ENCODE peak calls at places on chromosomes 2 and 18, in five cellular contexts. N, L, O, G and H are unnamed samples.

GRCh38 chr2:42219160-42219559 is 50.0 kb downstream of the EML4 start:
- DNase-seq in G (no peak), L (no peak), N (no peak), O (no peak), H (no peak)

GRCh38 chr2:240962371-240963064 is 35.9 kb upstream of the SNED1 start:
- DNase-seq in G (peak), L (peak), N (no peak), O (no peak), H (no peak)

GRCh38 chr2:222180619-222181018 is 118.2 kb downstream of the PAX3 start:
- DNase-seq in O (no peak), L (no peak), N (no peak), G (no peak), H (no peak)

GRCh38 chr2:17035010-17035409 is 369.4 kb upstream of the CYRIA start:
- DNase-seq in N (no peak), G (no peak), L (no peak), O (peak), H (no peak)

GRCh38 chr2:201890447-201890846 is 84.1 kb downstream of the CDK15 start:
- DNase-seq in O (no peak), G (no peak), L (no peak), N (no peak), H (no peak)

GRCh38 chr2:38057651-38058410 is 18.1 kb downstream of the CYP1B1 start:
- DNase-seq in N (no peak), O (no peak), L (no peak), G (no peak), H (peak)

GRCh38 chr2:60553992-60554648 is 666 bp upstream of the BCL11A start:
- DNase-seq in O (no peak), G (no peak), L (peak), N (no peak), H (no peak)

GRCh38 chr18:49024808-49025361 is 74.1 kb upstream of the SMAD7 start:
- DNase-seq in G (no peak), L (no peak), O (no peak), N (no peak), H (no peak)

GRCh38 chr18:21242141-21243040 is at the start of gene GREB1L:
- DNase-seq in G (peak), O (no peak), N (no peak), L (peak), H (no peak)

GRCh38 chr18:13501896-13502295 is 224.5 kb downstream of the FAM210A start:
- DNase-seq in N (no peak), G (no peak), L (no peak), O (no peak), H (no peak)

GRCh38 chr2:173021939-173022371 is 53.7 kb upstream of the MAP3K20 start:
- DNase-seq in N (no peak), O (no peak), G (peak), L (no peak), H (no peak)

GRCh38 chr18:77147418-77147852 is 14.9 kb upstream of the MBP start:
- DNase-seq in N (no peak), G (peak), L (no peak), O (no peak), H (no peak)

GRCh38 chr2:134173338-134174016 is 80.4 kb upstream of the MGAT5 start:
- DNase-seq in G (no peak), N (no peak), L (peak), O (no peak), H (no peak)

GRCh38 chr2:162300271-162300670 is 18.2 kb downstream of the IFIH1 start:
- DNase-seq in L (no peak), G (no peak), O (no peak), N (no peak), H (no peak)

GRCh38 chr2:6965071-6965795 is 48.0 kb downstream of the RNF144A start:
- DNase-seq in G (no peak), L (no peak), N (no peak), O (no peak), H (no peak)

GRCh38 chr2:36449213-36449612 is 93.6 kb downstream of the CRIM1 start:
- DNase-seq in N (no peak), L (no peak), G (no peak), O (no peak), H (no peak)

GRCh38 chr2:190679813-190680591 is 31.1 kb downstream of the NAB1 start:
- DNase-seq in L (peak), O (no peak), N (no peak), G (peak), H (no peak)

GRCh38 chr2:106337963-106338515 is 130.2 kb downstream of the RGPD3 start:
- DNase-seq in L (no peak), G (no peak), O (no peak), N (no peak), H (no peak)

GRCh38 chr2:141027221-141027620 is 1103.6 kb downstream of the LRP1B start:
- DNase-seq in G (peak), N (no peak), L (no peak), O (no peak), H (no peak)

GRCh38 chr18:46755315-46756171 is 1.3 kb downstream of the ST8SIA5 start:
- DNase-seq in O (no peak), L (no peak), N (no peak), G (no peak), H (no peak)

GRCh38 chr18:48319796-48320638 is 89.2 kb downstream of the ZBTB7C start:
- DNase-seq in N (no peak), L (peak), O (no peak), G (peak), H (no peak)

GRCh38 chr18:58299936-58300335 is 255.9 kb downstream of the NEDD4L start:
- DNase-seq in N (no peak), O (no peak), L (no peak), G (no peak), H (no peak)

GRCh38 chr18:966095-967036 is 61.7 kb downstream of the ADCYAP1 start:
- DNase-seq in N (no peak), O (no peak), G (no peak), L (no peak), H (no peak)

GRCh38 chr2:70941701-70942100 is 6.0 kb downstream of the ATP6V1B1 start:
- DNase-seq in O (no peak), G (no peak), L (no peak), N (no peak), H (no peak)

GRCh38 chr2:64692401-64692800 is 38.7 kb upstream of the SERTAD2 start:
- DNase-seq in G (peak), O (no peak), L (no peak), N (no peak), H (no peak)

GRCh38 chr2:128585706-128586105 is 267.0 kb upstream of the HS6ST1 start:
- DNase-seq in O (peak), L (no peak), G (peak), N (peak), H (no peak)

GRCh38 chr2:4246364-4247131 is 543.2 kb downstream of the DCDC2C start:
- DNase-seq in O (no peak), N (no peak), G (no peak), L (no peak), H (no peak)

GRCh38 chr18:60753753-60754152 is 381.2 kb upstream of the MC4R start:
- DNase-seq in O (no peak), G (no peak), L (no peak), N (no peak), H (no peak)

GRCh38 chr2:37367984-37368383 is 23.6 kb downstream of the QPCT start:
- DNase-seq in L (no peak), N (no peak), O (no peak), G (no peak), H (no peak)

GRCh38 chr2:202102425-202103005 is 29.5 kb downstream of the KIAA2012 start:
- DNase-seq in O (no peak), N (no peak), L (no peak), G (no peak), H (no peak)

GRCh38 chr2:101741775-101742520 is 44.4 kb downstream of the MAP4K4 start:
- DNase-seq in O (no peak), L (no peak), N (no peak), G (no peak), H (no peak)

GRCh38 chr2:219912530-219912929 is 285.1 kb downstream of the SLC4A3 start:
- DNase-seq in L (no peak), G (peak), O (peak), N (peak), H (no peak)

GRCh38 chr2:114769110-114769509 is 326.7 kb downstream of the DPP10 start:
- DNase-seq in G (no peak), L (no peak), N (no peak), O (no peak), H (no peak)
- H3K4me3 ChIP-seq in G (no peak), L (no peak), N (no peak), O (no peak), H (no peak)

GRCh38 chr2:205948496-205948837 is 137.5 kb downstream of the INO80D start:
- DNase-seq in O (no peak), L (no peak), G (no peak), N (no peak), H (no peak)
- H3K4me3 ChIP-seq in O (no peak), L (no peak), G (no peak), N (no peak), H (no peak)

DNA sequence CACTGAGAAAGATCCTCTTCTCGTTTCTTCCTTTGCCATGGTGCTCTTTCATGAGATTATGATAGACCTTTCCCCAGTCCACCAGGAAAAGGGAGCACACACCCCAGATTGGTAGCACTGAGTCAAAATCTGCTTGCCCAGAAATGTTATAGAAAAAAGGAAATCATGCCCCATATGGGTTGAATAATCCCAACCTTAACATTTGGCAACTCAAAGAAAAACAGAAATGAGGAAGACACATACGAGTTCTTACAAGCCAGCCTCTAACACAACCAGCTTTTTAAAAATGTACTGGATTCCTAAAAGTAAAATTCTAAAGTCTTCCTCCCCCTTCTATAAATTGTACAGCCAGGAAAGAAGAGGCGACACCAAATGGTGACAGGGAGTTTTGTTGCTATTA is 103.0 kb downstream of the ANKRD44 start:
- DNase-seq in N (no peak), G (no peak), L (no peak), O (no peak), H (no peak)
- H3K4me3 ChIP-seq in N (no peak), G (no peak), L (no peak), O (no peak), H (no peak)

DNA sequence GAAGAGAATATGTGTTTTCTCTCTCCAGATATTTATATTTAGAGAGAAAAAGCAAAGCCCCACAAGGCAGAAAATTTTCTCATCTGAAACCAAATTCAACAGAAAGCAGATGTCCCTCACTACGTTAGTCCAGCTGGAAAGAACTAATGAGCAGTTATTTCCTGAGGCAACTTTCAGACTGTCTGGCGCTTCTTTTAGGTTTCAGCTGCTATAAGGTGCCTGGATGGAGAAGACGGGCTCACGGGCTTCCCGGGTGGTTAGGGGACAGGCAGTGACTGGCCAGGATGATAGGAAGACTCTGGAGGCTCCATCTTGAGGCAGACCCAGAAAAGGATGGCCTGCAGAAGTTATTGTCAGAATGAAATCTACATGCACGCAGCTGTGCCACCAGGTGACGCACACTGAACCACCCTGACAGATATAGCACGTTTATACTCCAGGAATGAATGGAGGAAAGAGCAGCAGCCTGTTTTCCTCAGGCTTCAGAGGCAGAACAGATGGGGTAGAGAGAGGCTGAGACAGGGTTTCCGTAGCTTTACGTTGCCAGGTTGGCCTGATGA is 50.7 kb downstream of the MRPL35 start:
- DNase-seq in N (no peak), G (peak), O (no peak), L (peak), H (no peak)
- H3K4me3 ChIP-seq in N (no peak), G (no peak), O (no peak), L (no peak), H (no peak)

DNA sequence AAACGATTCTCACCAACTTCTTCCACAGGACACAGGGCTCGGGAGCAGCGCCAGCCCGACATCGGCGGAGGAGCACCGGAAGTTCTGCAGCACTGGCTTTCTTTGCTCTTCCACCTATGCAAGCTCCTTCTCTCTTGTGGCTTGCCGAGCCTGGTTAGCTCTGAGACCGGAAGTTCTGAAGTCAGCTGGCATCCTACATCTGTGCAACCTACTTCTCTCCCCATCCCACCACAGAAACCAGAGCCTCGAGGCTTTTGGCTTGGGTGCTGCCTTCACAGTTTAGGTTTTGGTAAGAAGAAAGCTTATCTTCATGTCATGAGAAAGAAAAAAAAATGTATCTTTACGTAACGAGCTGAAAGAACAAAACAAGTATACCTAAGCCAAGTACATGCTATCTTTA is 111.7 kb downstream of the ANKRD44 start:
- DNase-seq in G (peak), L (peak), N (no peak), O (no peak), H (no peak)
- H3K4me3 ChIP-seq in G (no peak), L (no peak), N (no peak), O (no peak), H (no peak)

GRCh38 chr2:183014005-183014404 is 24.3 kb downstream of the NCKAP1 start:
- DNase-seq in O (no peak), G (no peak), N (no peak), L (no peak), H (no peak)

GRCh38 chr2:183011741-183012140 is 26.5 kb downstream of the NCKAP1 start:
- DNase-seq in N (no peak), O (no peak), L (no peak), G (no peak), H (no peak)

GRCh38 chr2:183009249-183009899 is 28.9 kb downstream of the NCKAP1 start:
- DNase-seq in O (no peak), G (no peak), L (no peak), N (no peak), H (no peak)

DNA sequence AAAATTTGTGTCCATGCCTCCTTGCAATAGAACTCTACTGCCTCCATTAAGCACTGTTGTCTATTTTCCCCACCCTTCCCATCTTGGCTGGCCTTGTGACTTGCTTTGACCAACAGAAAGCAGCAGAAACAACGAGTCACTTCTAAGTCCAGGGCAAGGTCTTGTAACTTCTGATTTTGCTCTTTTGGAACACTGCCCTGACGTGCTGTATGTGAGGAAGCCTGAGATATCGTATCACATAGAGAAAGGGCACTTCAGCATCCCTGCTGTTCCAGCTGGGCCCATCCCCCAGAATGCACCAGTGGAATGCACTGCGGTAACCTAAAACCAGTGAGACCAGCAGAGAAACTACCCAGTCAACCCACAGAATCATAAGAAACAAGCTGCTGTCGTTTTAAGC is 28.1 kb downstream of the NCKAP1 start:
- DNase-seq in G (peak), O (peak), N (no peak), L (no peak), H (no peak)
- H3K4me3 ChIP-seq in G (no peak), O (no peak), N (no peak), L (no peak), H (no peak)

DNA sequence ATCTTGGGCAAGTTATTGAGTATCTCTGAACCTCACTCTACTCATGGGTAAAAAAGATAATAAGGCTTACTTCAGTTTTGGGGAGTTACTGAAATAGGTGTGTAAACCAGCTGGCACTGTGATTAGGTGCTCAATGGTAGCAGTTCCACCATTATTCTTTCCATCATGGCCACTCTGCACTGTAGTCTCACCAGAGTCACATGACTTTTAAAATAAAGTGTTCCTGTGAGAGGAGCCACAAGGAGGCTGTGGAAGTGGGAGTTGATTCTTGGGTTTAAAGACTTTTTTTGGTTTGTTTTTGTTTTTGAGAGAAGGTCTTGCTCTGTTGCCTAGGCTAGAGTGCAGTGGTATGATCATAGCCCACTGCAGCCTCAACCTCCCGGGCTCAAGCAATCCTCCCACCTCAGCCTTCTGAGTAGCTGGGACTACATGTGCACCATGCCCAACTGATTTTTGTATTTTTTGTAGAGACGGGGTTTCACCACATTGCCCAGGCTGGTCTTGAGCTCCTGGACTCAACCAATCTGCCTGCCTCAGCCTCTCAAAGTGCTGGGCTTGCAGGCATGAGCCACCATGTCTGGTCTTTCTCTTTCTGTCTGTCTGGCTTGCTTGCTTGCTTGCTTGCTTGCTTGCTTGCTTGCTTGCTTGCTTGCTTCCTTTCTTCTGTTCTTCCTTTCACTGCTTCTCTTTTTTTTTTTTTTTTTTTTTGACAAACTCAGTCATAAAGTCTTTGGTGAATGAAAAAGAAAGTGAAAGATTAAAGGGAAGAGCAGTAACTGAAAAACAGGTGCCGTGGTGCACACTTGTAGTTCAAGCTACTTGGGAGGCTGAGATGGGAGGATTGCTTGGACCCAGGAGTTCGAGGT is 21.2 kb upstream of the ACVR1 start:
- DNase-seq in N (no peak), L (no peak), O (no peak), G (no peak), H (no peak)
- H3K4me3 ChIP-seq in N (no peak), L (no peak), O (no peak), G (no peak), H (no peak)

DNA sequence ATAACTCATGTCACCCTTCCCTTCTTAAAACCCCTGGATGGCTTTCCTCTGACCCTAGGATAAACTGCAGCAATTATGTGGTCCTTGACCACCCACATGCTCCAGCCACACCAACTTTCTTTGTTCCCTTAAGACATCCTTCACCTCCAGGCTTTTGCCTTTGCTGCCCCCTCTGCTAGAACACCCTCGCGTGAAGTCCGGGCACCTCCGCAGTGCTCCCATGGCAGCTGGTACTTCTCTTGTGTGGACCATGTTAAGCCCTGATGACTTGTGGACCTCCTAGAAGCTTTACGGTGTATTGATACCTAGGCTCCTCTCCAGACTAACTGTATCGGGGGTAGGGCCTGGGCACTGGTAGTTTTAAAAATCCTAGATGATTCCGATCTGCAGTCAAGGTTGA is 824 bp upstream of the ABHD1 start:
- DNase-seq in G (no peak), N (no peak), L (no peak), O (no peak), H (no peak)
- H3K4me3 ChIP-seq in G (no peak), N (no peak), L (no peak), O (no peak), H (no peak)